ENCODE peak calls at places on chromosomes 6 and 20, in five cellular contexts. T, I, X, A and V are unnamed samples. For H3K27me3, the result is how much of the 10 kb centered on the place peaks cover.

GRCh38 chr6:88177961-88178464 is 11.9 kb upstream of the CNR1 start:
- DNase-seq in X (no peak), I (no peak), T (peak), A (no peak), V (no peak)

GRCh38 chr6:105363100-105363754 is 39.7 kb downstream of the PREP start:
- DNase-seq in T (peak), X (no peak), A (no peak), I (no peak), V (no peak)

GRCh38 chr6:9484091-9484490 is 930.8 kb downstream of the TFAP2A start:
- DNase-seq in A (no peak), I (no peak), X (no peak), T (no peak), V (no peak)

GRCh38 chr6:85864453-85865401 is 222.0 kb upstream of the SYNCRIP start:
- DNase-seq in I (no peak), A (no peak), X (no peak), T (peak), V (no peak)

GRCh38 chr6:168282985-168283685 is 36.4 kb downstream of the DACT2 start:
- DNase-seq in X (no peak), T (no peak), I (no peak), A (no peak), V (no peak)

GRCh38 chr6:119078449-119079287 is at the start of gene FAM184A:
- DNase-seq in A (peak), I (no peak), X (no peak), T (peak), V (peak)

GRCh38 chr6:17004269-17004668 is 97.6 kb upstream of the STMND1 start:
- DNase-seq in I (no peak), A (no peak), T (no peak), X (no peak), V (no peak)

GRCh38 chr6:7108964-7109836 is 1.4 kb downstream of the RREB1 start:
- DNase-seq in A (peak), X (no peak), I (no peak), T (peak), V (peak)

GRCh38 chr6:107972413-107973096 is 14.5 kb upstream of the SEC63 start:
- DNase-seq in T (peak), I (no peak), X (no peak), A (no peak), V (no peak)

GRCh38 chr6:96164802-96165201 is 149.0 kb downstream of the FUT9 start:
- DNase-seq in X (no peak), A (no peak), I (no peak), T (no peak), V (no peak)

GRCh38 chr6:52304917-52305316 is 20.4 kb upstream of the MCM3 start:
- DNase-seq in I (no peak), X (no peak), T (peak), A (no peak), V (no peak)

GRCh38 chr6:14664112-14664592 is 546.6 kb downstream of the CD83 start:
- DNase-seq in X (no peak), I (no peak), T (no peak), A (no peak), V (no peak)

GRCh38 chr20:61424628-61425420 is 172.8 kb downstream of the CDH4 start:
- DNase-seq in X (no peak), I (no peak), T (no peak), A (no peak), V (no peak)

GRCh38 chr6:9397981-9398559 is 962.7 kb upstream of the SLC35B3 start:
- DNase-seq in X (no peak), T (peak), A (no peak), I (no peak), V (peak)

GRCh38 chr20:10790013-10790412 is 116.2 kb upstream of the JAG1 start:
- DNase-seq in X (no peak), T (no peak), A (no peak), I (peak), V (no peak)

GRCh38 chr6:28136585-28137457 is 4.9 kb upstream of the ZKSCAN8 start:
- DNase-seq in X (peak), A (peak), I (no peak), T (peak), V (peak)

GRCh38 chr6:28137458-28138020 is 4.1 kb upstream of the ZKSCAN8 start:
- DNase-seq in I (no peak), X (no peak), A (no peak), T (peak), V (no peak)

GRCh38 chr6:28134716-28135115 is 7.0 kb upstream of the ZKSCAN8 start:
- DNase-seq in X (no peak), A (no peak), T (no peak), I (no peak), V (no peak)

GRCh38 chr6:28134015-28134414 is 7.7 kb upstream of the ZKSCAN8 start:
- DNase-seq in A (no peak), X (peak), T (peak), I (no peak), V (no peak)

GRCh38 chr6:28135393-28135792 is 6.3 kb upstream of the ZKSCAN8 start:
- DNase-seq in A (no peak), T (no peak), X (no peak), I (no peak), V (no peak)
- TF ChIP-seq CTCF in A (no peak), T (no peak), X (no peak), I (no peak), V (no peak)

GRCh38 chr6:75855047-75855446 is 106.0 kb downstream of the MYO6 start:
- DNase-seq in I (peak), T (peak), X (no peak), A (no peak), V (no peak)

GRCh38 chr6:75849329-75850025 is 100.4 kb downstream of the MYO6 start:
- DNase-seq in I (no peak), X (no peak), A (no peak), T (peak), V (no peak)

GRCh38 chr6:75850026-75850385 is 101.0 kb downstream of the MYO6 start:
- DNase-seq in A (no peak), X (no peak), I (no peak), T (no peak), V (no peak)

GRCh38 chr6:75853796-75854195 is 104.8 kb downstream of the MYO6 start:
- DNase-seq in I (no peak), A (no peak), X (no peak), T (no peak), V (no peak)

DNA sequence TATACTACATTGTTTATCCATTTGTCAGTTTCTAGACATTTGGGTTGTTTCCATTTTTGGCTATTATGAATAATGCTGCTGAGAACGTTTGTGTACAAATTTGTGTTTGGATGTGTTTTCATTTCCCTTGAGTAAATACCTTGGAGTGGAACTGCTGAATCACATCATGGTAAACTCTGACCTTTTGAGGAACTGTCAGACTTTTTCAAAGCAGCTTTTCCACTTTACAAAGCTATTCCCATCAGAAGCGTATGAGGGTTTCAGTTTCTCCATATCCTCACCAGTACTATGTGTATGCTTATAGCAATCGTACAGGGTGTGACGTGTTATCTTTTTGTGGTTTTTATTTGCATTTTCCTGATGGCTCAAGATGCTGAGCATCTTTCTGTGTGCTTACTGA is 103.7 kb downstream of the MYO6 start:
- DNase-seq in A (no peak), X (peak), T (peak), I (no peak), V (no peak)
- H3K27me3 ChIP-seq in A (under half), X (under half), T (under half), I (under half), V (under half)

GRCh38 chr6:137203256-137203655 is 15.9 kb downstream of the IFNGR1 start:
- DNase-seq in I (no peak), T (no peak), X (no peak), A (no peak), V (no peak)
- TF ChIP-seq CTCF in I (no peak), T (no peak), X (no peak), A (no peak), V (no peak)

DNA sequence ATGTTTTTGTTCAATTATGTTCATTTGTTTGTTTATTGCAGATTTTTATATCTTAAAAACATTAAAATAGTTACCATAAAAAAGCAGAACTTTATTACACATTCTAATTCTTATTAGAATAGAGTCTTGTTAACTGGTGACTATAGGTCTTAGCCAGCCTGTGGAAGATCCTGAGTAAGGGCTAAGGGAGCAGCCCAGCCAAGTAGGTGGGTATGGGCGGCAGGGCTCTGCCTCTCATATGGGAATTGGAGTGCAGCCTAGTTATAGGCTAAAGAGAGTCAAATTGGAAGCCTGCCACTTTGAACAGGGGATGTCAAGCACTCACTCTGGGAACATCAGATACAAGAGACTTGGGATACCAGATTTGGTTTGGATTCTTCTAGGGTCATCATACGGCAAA is 10.5 kb upstream of the HSF2 start:
- DNase-seq in X (no peak), I (no peak), A (no peak), T (no peak), V (no peak)
- H3K27me3 ChIP-seq in X (under half), I (under half), A (under half), T (under half), V (under half)

DNA sequence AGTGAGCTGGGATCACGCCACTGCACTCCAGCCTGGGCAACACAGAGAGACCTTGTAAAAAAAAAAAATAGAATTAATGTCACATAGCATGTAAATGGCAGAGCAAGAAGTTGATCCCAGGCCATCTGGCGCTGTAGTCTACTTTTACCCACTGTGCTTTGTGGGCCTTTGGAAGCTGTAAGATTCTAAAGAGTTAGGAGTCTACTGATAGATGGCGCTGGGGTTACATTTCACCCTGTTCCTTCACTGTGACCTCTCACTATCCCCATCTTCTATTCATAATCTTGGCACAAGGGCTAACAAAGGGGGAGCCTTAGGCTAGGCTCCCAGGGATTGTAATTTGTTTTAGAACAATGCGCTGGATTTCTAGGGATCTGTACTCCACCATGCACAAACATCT is 24.4 kb downstream of the SIRPD start:
- DNase-seq in X (no peak), A (no peak), T (no peak), I (no peak), V (no peak)
- TF ChIP-seq CTCF in X (peak), A (no peak), T (no peak), I (no peak), V (no peak)

DNA sequence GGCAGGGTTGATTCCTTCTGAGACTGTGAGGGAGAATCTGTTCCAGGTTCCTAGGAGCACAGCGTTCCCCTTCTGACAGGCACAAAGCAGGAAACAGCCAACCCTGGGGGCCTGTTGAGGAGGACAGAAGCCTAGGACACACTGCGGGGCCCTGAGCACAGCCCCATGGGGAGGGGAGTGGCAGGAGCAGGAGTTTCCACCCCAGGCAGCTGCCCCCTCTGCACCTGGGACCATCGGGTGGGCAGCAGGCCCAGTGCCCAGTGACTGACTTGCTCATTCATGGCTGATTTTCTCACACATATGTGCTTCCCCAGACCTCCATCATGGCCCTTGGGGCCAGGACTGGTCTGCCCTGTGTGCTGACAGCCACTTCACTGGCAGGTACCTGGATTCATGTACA is 6.2 kb upstream of the SLC22A1 start:
- DNase-seq in T (no peak), A (no peak), I (no peak), X (no peak), V (no peak)
- H3K27me3 ChIP-seq in T (under half), A (under half), I (under half), X (under half), V (under half)